ENCODE peak calls at places on chromosomes 13 and 19, in five cellular contexts. I is astrocyte of the spinal cord; Z is left colon; H is activated naive CD4-positive, alpha-beta T cell; N is NCI-H1105 treated with DMSO at 0.1 percent for 48 hours. C is an unnamed sample.

GRCh38 chr13:61036715-61037114 is 378.9 kb downstream of the PCDH20 start:
- DNase-seq in N (no peak), H (no peak), Z (no peak), I (peak; percentile 37), C (no peak)

GRCh38 chr13:29908411-29908810 is 58.0 kb upstream of the UBL3 start:
- DNase-seq in I (peak; percentile 47), N (no peak), Z (no peak), H (no peak), C (no peak)

GRCh38 chr13:72970301-72970880 is 88.4 kb upstream of the KLF5 start:
- DNase-seq in I (no peak), H (no peak), Z (no peak), N (no peak), C (no peak)

GRCh38 chr13:72230131-72230530 is 363.1 kb upstream of the DACH1 start:
- DNase-seq in I (no peak), Z (no peak), N (no peak), H (no peak), C (no peak)

GRCh38 chr13:23469901-23470525 is 36.5 kb upstream of the SACS start:
- DNase-seq in N (no peak), Z (no peak), I (peak; percentile 38), H (no peak), C (no peak)

GRCh38 chr13:52454459-52454824 is 836 bp upstream of the CKAP2 start:
- DNase-seq in N (peak; percentile 81), Z (peak; percentile 42), I (peak; percentile 16), H (no peak), C (no peak)

GRCh38 chr19:41753159-41753558 is 2.2 kb upstream of the CEACAM6 start:
- DNase-seq in H (peak; percentile 63), I (no peak), Z (no peak), N (peak; percentile 64), C (peak; percentile 40)

GRCh38 chr13:42539670-42540069 is 34.3 kb upstream of the TNFSF11 start:
- DNase-seq in I (peak; percentile 52), Z (no peak), H (no peak), N (no peak), C (no peak)

GRCh38 chr13:24038405-24038804 is 122.1 kb upstream of the SPATA13 start:
- DNase-seq in N (no peak), H (no peak), I (peak; percentile 68), Z (no peak), C (no peak)

GRCh38 chr19:10018219-10018618 is 4.9 kb downstream of the RDH8 start:
- DNase-seq in H (no peak), I (no peak), Z (no peak), N (no peak), C (no peak)

GRCh38 chr13:47337781-47338507 is 441.1 kb upstream of the HTR2A start:
- DNase-seq in I (peak; percentile 99), H (no peak), N (no peak), Z (no peak), C (no peak)

GRCh38 chr19:20664917-20665781 is 3.8 kb upstream of the ZNF626 start:
- DNase-seq in N (no peak), H (no peak), Z (no peak), I (no peak), C (no peak)

GRCh38 chr13:97477824-97478223 is 43.9 kb downstream of the RAP2A start:
- DNase-seq in N (no peak), I (no peak), H (no peak), Z (no peak), C (no peak)

GRCh38 chr19:55605207-55605636 is 225 bp upstream of the ZNF865 start:
- DNase-seq in I (peak; percentile 98), H (peak; percentile 96), N (peak; percentile 98), Z (peak; percentile 98), C (peak; percentile 95)

GRCh38 chr13:40552895-40553294 is 113.5 kb downstream of the FOXO1 start:
- DNase-seq in I (no peak), H (no peak), N (no peak), Z (no peak), C (no peak)

GRCh38 chr19:30227661-30228112 is 144.5 kb upstream of the ZNF536 start:
- DNase-seq in Z (no peak), H (no peak), N (peak; percentile 80), I (peak; percentile 41), C (no peak)

GRCh38 chr19:10854350-10855089 is 6.3 kb downstream of the C19orf38 start:
- DNase-seq in H (no peak), N (no peak), I (no peak), Z (no peak), C (no peak)

GRCh38 chr13:112963641-112964040 is 5.4 kb upstream of the MCF2L start:
- DNase-seq in H (no peak), Z (peak; percentile 17), N (no peak), I (no peak), C (no peak)

GRCh38 chr19:44051654-44052402 is at the start of gene ZNF223:
- DNase-seq in Z (peak; percentile 97), I (peak; percentile 94), H (peak; percentile 32), N (peak; percentile 98), C (no peak)

GRCh38 chr13:114099191-114099590 is 33.2 kb downstream of the RASA3 start:
- DNase-seq in I (peak; percentile 96), Z (peak; percentile 71), N (no peak), H (no peak), C (no peak)

GRCh38 chr19:35176183-35176570 is 21.6 kb downstream of the FXYD5 start:
- DNase-seq in N (no peak), H (no peak), I (no peak), Z (no peak), C (no peak)

GRCh38 chr13:112990783-112991182 is 21.8 kb downstream of the MCF2L start:
- DNase-seq in H (no peak), N (peak; percentile 98), Z (peak; percentile 87), I (no peak), C (no peak)

GRCh38 chr19:29552454-29553280 is 26.9 kb downstream of the VSTM2B start:
- DNase-seq in I (no peak), Z (no peak), H (no peak), N (no peak), C (no peak)

GRCh38 chr13:33004454-33004853 is 11.8 kb upstream of the KL start:
- DNase-seq in H (no peak), N (no peak), Z (no peak), I (no peak), C (no peak)

C was measured in activated gamma-delta T cell.